ENCODE peak calls at places on chromosomes 4 and X, in six cellular contexts. A is A549, Z is H54, M is lower leg skin, P is body of pancreas, N is ovary. B is an unnamed sample.

GRCh38 chr4:89482248-89482647 is 174.6 kb upstream of the GPRIN3 start:
- DNase-seq in A (peak; percentile 71), Z (no peak), M (no peak), P (no peak), N (no peak), B (no peak)

GRCh38 chr4:2833671-2834000 is 10.0 kb upstream of the ADD1 start:
- DNase-seq in A (no peak), Z (no peak), M (no peak), P (no peak), N (no peak), B (no peak)

GRCh38 chr4:3808597-3808996 is 42.4 kb downstream of the ADRA2C start:
- DNase-seq in A (no peak), Z (no peak), M (no peak), P (no peak), N (no peak), B (no peak)

GRCh38 chr4:88964450-88964849 is 92.5 kb downstream of the FAM13A start:
- DNase-seq in A (peak; percentile 10), Z (no peak), M (no peak), P (no peak), N (no peak), B (no peak)

GRCh38 chrX:94058728-94059382 is 384.8 kb downstream of the FAM133A start:
- DNase-seq in A (peak; percentile 5), Z (peak; percentile 4), M (no peak), P (peak; percentile 14), N (no peak), B (no peak)

GRCh38 chrX:19791562-19791961 is 95.8 kb downstream of the SH3KBP1 start:
- DNase-seq in A (no peak), Z (no peak), M (no peak), P (no peak), N (no peak), B (no peak)

GRCh38 chr4:109378076-109378475 is 55.5 kb upstream of the SEC24B start:
- DNase-seq in A (no peak), Z (no peak), M (no peak), P (no peak), N (no peak), B (no peak)

GRCh38 chr4:7101692-7102515 is 34.0 kb upstream of the GRPEL1 start:
- DNase-seq in A (peak; percentile 73), Z (peak; percentile 67), M (peak; percentile 71), P (peak; percentile 79), N (peak; percentile 77), B (peak; percentile 66)

GRCh38 chr4:107800058-107800457 is 24.7 kb upstream of the SGMS2 start:
- DNase-seq in A (no peak), Z (no peak), M (no peak), P (no peak), N (no peak), B (no peak)
- TF ChIP-seq POLR2A in A (no peak), Z (no peak), M (no peak), P (no peak), N (no peak), B (no peak)

GRCh38 chr4:10075158-10075863 is 41.3 kb downstream of the WDR1 start:
- DNase-seq in A (no peak), Z (no peak), M (no peak), P (no peak), N (no peak), B (no peak)

GRCh38 chr4:10074767-10075105 is 41.9 kb downstream of the WDR1 start:
- DNase-seq in A (peak; percentile 45), Z (peak; percentile 55), M (no peak), P (no peak), N (no peak), B (no peak)

GRCh38 chr4:10075953-10076391 is 40.6 kb downstream of the WDR1 start:
- DNase-seq in A (no peak), Z (no peak), M (no peak), P (no peak), N (no peak), B (no peak)

GRCh38 chr4:10072420-10073017 is 44.1 kb downstream of the WDR1 start:
- DNase-seq in A (no peak), Z (no peak), M (no peak), P (no peak), N (no peak), B (no peak)

DNA sequence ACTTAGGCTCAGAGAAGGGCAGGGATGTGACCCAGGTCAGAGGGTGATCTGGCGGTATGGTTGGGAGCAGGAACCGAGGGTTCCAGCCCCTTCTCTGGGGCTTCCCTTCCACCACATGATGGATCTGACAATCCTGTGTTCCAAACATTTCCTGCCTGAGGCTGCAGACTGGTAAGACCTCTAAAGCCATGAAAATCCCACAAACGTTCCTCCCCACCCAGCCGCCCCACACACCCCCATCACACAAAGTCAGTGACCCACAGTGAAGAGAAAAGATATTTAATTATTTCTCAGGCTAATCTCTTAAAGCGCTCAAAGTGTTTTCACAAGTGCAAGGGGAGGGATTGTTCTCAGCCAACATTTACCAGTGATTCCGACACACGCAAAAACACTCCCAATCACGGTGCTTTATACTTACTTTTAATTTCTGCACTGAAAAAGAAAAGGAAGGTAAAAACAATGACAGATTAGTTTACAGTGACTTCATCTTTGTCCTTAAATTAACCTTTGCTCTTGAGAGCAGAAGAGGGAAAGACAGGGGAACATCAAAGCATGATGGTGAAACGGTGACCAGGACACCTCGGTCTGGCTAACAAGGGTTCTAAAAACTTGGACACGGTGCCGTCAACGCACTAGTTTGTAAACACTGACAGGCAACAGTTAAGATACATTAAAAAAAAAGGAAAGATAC is 42.4 kb downstream of the WDR1 start:
- DNase-seq in A (no peak), Z (no peak), M (no peak), P (no peak), N (no peak), B (no peak)
- TF ChIP-seq POLR2A in A (no peak), Z (no peak), M (no peak), P (no peak), N (no peak), B (no peak)

DNA sequence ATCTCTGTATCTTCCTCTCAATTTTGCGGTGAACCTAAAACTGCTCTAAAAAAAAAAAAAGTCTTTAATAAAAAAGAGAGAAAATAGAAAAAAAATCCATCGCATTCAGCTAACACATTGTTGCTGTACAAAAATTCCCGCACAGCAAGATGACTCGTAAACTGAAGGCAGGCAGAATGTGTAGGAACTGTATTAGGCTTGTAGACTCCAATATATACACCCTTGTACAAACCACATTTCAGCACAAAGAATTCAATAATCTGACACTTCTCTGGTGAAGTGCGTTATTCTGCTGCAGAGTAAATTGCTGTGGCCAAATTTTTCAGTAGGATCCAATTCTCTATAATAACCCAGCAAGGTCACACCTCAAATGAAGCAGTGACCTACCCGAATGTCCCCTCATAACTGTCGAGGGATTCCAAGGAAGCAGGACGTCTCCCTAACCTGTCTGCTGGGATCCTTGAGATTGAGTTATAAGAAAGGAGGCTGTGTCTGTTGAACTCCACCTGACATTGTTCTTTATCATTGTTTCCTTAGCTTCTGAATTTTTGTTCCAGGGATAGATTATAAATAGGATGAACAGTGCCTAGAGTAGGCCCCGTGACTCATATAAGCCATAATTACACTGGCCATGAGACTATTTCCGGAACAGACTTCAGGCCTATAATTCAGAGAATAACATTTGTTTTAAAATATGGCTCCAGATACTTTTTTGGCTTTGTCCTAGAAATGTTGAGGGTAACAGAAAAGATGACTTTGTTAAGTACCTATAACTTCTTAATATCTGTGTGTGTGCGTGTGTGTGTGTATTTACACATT is 348.3 kb downstream of the PCDH7 start:
- DNase-seq in A (no peak), Z (no peak), M (no peak), P (no peak), N (no peak), B (no peak)
- TF ChIP-seq POLR2A in A (no peak), Z (no peak), M (no peak), P (no peak), N (no peak), B (no peak)

GRCh38 chr4:1247811-1248261 is 1.1 kb downstream of the CTBP1 start:
- DNase-seq in A (no peak), Z (no peak), M (no peak), P (no peak), N (no peak), B (no peak)

GRCh38 chr4:1246901-1247810 is 1.8 kb downstream of the CTBP1 start:
- DNase-seq in A (no peak), Z (no peak), M (no peak), P (no peak), N (peak; percentile 47), B (no peak)

GRCh38 chr4:1249731-1250526 is 999 bp upstream of the CTBP1 start:
- DNase-seq in A (no peak), Z (no peak), M (no peak), P (peak; percentile 46), N (peak; percentile 64), B (no peak)

GRCh38 chr4:1249148-1249730 is 309 bp upstream of the CTBP1 start:
- DNase-seq in A (peak; percentile 88), Z (peak; percentile 59), M (no peak), P (peak; percentile 90), N (peak; percentile 87), B (peak; percentile 66)

GRCh38 chr4:1248262-1249147 is at the start of gene CTBP1:
- DNase-seq in A (peak; percentile 81), Z (peak; percentile 86), M (peak; percentile 66), P (peak; percentile 77), N (peak; percentile 90), B (peak; percentile 60)
- TF ChIP-seq POLR2A in A (peak; percentile 49), Z (peak; percentile 28), M (no peak), P (peak; percentile 71), N (peak; percentile 59), B (peak; percentile 58)

DNA sequence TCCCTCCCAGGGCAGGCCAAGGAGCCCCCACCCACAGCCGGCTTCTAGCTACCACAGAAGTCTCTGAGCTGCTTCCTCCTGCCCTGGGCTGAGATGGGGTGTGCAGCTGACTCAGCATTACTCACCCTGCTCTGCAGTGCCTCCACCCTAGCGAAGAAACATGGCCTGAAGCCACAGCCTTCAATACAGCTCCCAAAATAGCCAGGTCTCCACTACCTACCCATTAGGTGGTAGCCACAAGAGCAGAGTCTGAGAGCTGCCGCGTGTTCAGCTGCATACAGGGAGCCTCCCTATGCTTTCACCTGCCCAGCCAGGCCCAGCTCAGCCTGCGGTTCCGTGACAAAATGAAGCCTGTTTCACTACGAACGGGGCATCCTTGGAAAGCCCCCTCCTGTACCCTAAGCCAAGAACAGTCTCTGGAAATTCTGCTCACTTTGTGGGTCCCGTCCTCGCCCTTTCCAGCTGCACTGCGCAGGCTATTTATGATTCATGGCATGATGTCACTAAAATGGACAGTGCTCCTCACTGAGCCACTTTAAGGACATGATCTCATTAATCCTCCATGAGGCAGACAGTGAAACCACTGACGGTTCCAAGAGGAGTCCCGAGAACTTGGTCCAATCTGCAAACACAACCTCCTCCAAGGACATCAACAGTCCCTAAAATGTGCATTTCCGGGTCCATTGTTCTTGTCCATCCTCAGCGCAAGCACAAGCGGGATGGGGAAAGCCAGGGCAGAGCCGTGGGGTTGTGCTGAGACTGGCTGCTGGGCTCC is 20.2 kb downstream of the WDR1 start:
- DNase-seq in A (peak; percentile 45), Z (peak; percentile 89), M (peak; percentile 84), P (peak; percentile 71), N (peak; percentile 58), B (peak; percentile 46)
- TF ChIP-seq POLR2A in A (no peak), Z (no peak), M (no peak), P (no peak), N (no peak), B (no peak)

GRCh38 chrX:68433981-68434299 is 645 bp upstream of the OPHN1 start:
- DNase-seq in A (no peak), Z (no peak), M (no peak), P (no peak), N (no peak), B (no peak)
- TF ChIP-seq POLR2A in A (no peak), Z (no peak), M (no peak), P (peak; percentile 64), N (no peak), B (no peak)